ENCODE peak calls at places on chromosomes 2 and 18, in nine cellular contexts. S is IMR-90, M is K562, B is endothelial cell of umbilical vein, L is uterus, P is suprapubic skin, J is body of pancreas, K is testis, I is tibial nerve. E is an unnamed sample.

GRCh38 chr2:28904295-28904694 is 9.8 kb downstream of the WDR43 start:
- DNase-seq in M (no peak), B (no peak), S (peak; percentile 59), K (no peak), J (no peak), P (no peak), L (no peak), I (no peak), E (no peak)

GRCh38 chr2:54226224-54226623 is 29.8 kb downstream of the TSPYL6 start:
- DNase-seq in K (no peak), S (no peak), B (peak; percentile 74), I (no peak), M (no peak), P (no peak), L (no peak), J (no peak), E (no peak)

GRCh38 chr2:147628971-147629421 is 215.8 kb upstream of the ACVR2A start:
- DNase-seq in S (no peak), I (no peak), J (no peak), P (no peak), K (no peak), L (no peak), B (no peak), M (no peak), E (no peak)

GRCh38 chr18:361941-362913 is 94.4 kb upstream of the THOC1 start:
- DNase-seq in I (peak; percentile 41), K (peak; percentile 27), M (no peak), B (peak; percentile 85), S (peak; percentile 81), J (no peak), P (no peak), L (peak; percentile 50), E (peak; percentile 56)

GRCh38 chr2:207182916-207183315 is 17.2 kb upstream of the KLF7 start:
- DNase-seq in M (no peak), L (no peak), I (no peak), B (no peak), P (no peak), S (peak; percentile 47), K (no peak), J (no peak), E (no peak)

GRCh38 chr2:118990757-118991545 is 49.0 kb downstream of the MARCO start:
- DNase-seq in P (peak; percentile 65), J (no peak), B (no peak), L (no peak), S (no peak), K (no peak), M (no peak), I (no peak), E (no peak)

GRCh38 chr2:144834954-144835633 is 315.2 kb upstream of the ZEB2 start:
- DNase-seq in K (peak; percentile 58), J (no peak), S (peak; percentile 88), B (peak; percentile 40), L (peak; percentile 19), I (peak; percentile 41), M (peak; percentile 20), P (no peak), E (peak; percentile 59)

GRCh38 chr2:73257425-73258125 is 23.5 kb downstream of the CCT7 start:
- DNase-seq in B (no peak), S (no peak), M (peak; percentile 47), I (no peak), L (no peak), K (no peak), P (no peak), J (no peak), E (no peak)

GRCh38 chr2:64675860-64676259 is 22.1 kb upstream of the SERTAD2 start:
- DNase-seq in M (peak; percentile 29), K (no peak), J (no peak), B (no peak), I (no peak), S (peak; percentile 52), L (no peak), P (no peak), E (no peak)

GRCh38 chr2:96116424-96116878 is at the start of gene ADRA2B:
- DNase-seq in I (no peak), J (peak; percentile 80), M (peak; percentile 80), S (no peak), P (no peak), L (no peak), K (peak; percentile 63), B (peak; percentile 19), E (peak; percentile 75)

GRCh38 chr2:10185046-10185445 is 62.5 kb downstream of the RRM2 start:
- DNase-seq in K (peak; percentile 40), I (no peak), L (no peak), J (no peak), S (no peak), P (no peak), M (no peak), B (peak; percentile 61), E (no peak)

GRCh38 chr18:25832008-25832604 is 258.3 kb downstream of the SS18 start:
- DNase-seq in L (no peak), J (peak; percentile 18), S (peak; percentile 61), I (peak; percentile 55), K (peak; percentile 75), M (peak; percentile 55), B (peak; percentile 73), P (no peak), E (peak; percentile 43)

GRCh38 chr2:224145751-224146355 is 106.8 kb upstream of the SERPINE2 start:
- DNase-seq in K (no peak), P (no peak), J (no peak), S (peak; percentile 80), M (no peak), L (peak; percentile 17), B (peak; percentile 94), I (no peak), E (no peak)

GRCh38 chr2:64789466-64790320 is 136.0 kb upstream of the SERTAD2 start:
- DNase-seq in B (no peak), L (no peak), I (no peak), M (peak; percentile 33), J (no peak), S (no peak), P (no peak), K (no peak), E (no peak)

GRCh38 chr2:19219060-19219459 is 139.4 kb downstream of the OSR1 start:
- DNase-seq in J (no peak), M (no peak), K (no peak), P (no peak), I (no peak), L (no peak), S (no peak), B (no peak), E (no peak)

GRCh38 chr18:49813321-49814146 is at the start of gene ACAA2:
- DNase-seq in K (peak; percentile 88), I (peak; percentile 89), L (peak; percentile 85), M (peak; percentile 73), S (peak; percentile 83), J (peak; percentile 85), B (peak; percentile 83), P (peak; percentile 93), E (peak; percentile 91)
- TF ChIP-seq POLR2A in K (peak; percentile 25), I (peak; percentile 31), L (peak; percentile 82), M (peak; percentile 72), S (peak; percentile 62), J (peak; percentile 71), B (peak; percentile 93), P (peak; percentile 68), E (peak; percentile 73)

DNA sequence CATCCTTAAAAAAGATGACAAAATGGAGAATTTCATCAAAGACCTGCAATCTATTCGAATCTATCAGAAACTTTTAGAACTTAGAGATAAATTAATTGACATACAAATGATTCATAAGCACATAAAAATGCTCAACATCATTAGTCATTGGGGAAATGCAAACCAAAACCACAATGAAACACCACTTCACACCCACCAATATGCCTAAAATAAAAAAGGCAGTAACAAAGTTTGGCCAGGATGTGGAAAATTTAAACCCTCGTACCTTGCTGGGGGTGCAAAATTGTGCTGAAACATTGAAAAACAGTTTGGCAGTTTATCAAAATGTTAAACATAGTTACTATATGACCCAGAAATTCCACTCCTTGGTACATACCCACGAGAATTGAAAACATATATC is 11.5 kb upstream of the EIF2AK3 start:
- DNase-seq in L (no peak), B (no peak), I (no peak), P (no peak), K (no peak), J (no peak), S (no peak), M (no peak), E (no peak)
- H3K4me3 ChIP-seq in L (no peak overlapping the region), B (no peak overlapping the region), I (no peak overlapping the region), P (no peak overlapping the region), K (no peak overlapping the region), J (no peak overlapping the region), S (no peak overlapping the region), M (no peak overlapping the region), E (no peak overlapping the region)

GRCh38 chr2:85538507-85539360 is at the start of gene MAT2A:
- DNase-seq in P (peak; percentile 95), K (peak; percentile 94), J (peak; percentile 94), S (peak; percentile 90), B (peak; percentile 93), L (peak; percentile 94), I (peak; percentile 93), M (peak; percentile 95), E (peak; percentile 96)

GRCh38 chr2:85536479-85536878 is 2.5 kb upstream of the MAT2A start:
- DNase-seq in P (no peak), I (no peak), L (peak; percentile 45), M (no peak), S (peak; percentile 89), K (no peak), B (no peak), J (no peak), E (no peak)

GRCh38 chr2:85540131-85540587 is 1.2 kb downstream of the MAT2A start:
- DNase-seq in I (no peak), K (no peak), P (no peak), J (no peak), L (no peak), B (peak; percentile 51), M (no peak), S (peak; percentile 32), E (no peak)

GRCh38 chr2:85539361-85540130 is 578 bp downstream of the MAT2A start:
- DNase-seq in I (peak; percentile 57), M (peak; percentile 72), B (peak; percentile 61), P (peak; percentile 87), K (peak; percentile 80), L (peak; percentile 78), S (peak; percentile 61), J (peak; percentile 69), E (peak; percentile 82)

GRCh38 chr2:85537600-85538506 is 1.1 kb upstream of the MAT2A start:
- DNase-seq in J (peak; percentile 62), I (peak; percentile 64), S (no peak), L (peak; percentile 65), M (peak; percentile 53), K (peak; percentile 84), P (peak; percentile 82), B (peak; percentile 68), E (peak; percentile 64)
- TF ChIP-seq POLR2A in J (no peak), I (no peak), S (no peak), L (no peak), M (no peak), K (no peak), P (no peak), B (no peak), E (no peak)

DNA sequence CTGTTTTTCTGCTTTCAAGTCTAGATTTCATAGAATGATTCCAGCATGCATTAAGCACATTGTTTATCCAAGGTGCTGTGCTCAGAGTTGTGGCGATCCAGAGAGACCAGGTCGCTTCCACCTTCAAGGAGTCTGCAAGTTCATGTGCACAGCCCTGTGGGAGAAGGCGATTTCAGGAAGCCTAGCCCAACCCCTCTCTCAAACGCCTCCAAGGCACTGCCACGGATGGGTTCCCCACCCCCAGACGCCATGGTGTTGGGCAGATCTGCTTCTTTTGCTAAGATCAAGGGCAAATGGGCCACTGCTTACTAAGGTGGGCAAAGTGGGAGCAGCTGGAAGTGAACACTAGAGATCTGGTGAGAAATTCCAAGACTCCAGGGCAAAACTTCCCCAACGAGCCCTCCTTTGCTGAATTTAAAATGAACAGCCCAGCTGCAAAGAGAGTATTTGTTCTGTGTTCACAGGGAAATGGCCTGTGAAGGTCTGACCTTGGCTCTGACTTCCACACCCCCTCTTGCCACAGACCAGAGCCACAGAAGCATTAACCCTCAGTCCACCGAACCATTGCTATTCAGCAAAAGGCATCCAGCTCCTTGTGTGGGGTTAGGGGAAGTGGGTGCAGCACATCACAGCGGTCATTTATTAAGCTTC is 45.1 kb upstream of the ZBTB7C start:
- DNase-seq in L (no peak), B (no peak), P (no peak), J (no peak), K (no peak), M (no peak), I (no peak), S (no peak), E (no peak)
- H3K4me3 ChIP-seq in L (no peak overlapping the region), B (no peak overlapping the region), P (no peak overlapping the region), J (no peak overlapping the region), K (no peak overlapping the region), M (no peak overlapping the region), I (no peak overlapping the region), S (no peak overlapping the region), E (no peak overlapping the region)

E was measured in heart left ventricle.